ENCODE peak calls at places on chromosomes 11 and 22, in nine cellular contexts. S is NCI-H2081; Q is frontal cortex; J is HFF-Myc; B is PC-9; L is iris pigment epithelial cell; N is Right ventricle myocardium inferior; X is stimulated activated CD4-positive, alpha-beta T cell treated with anti-CD3 and anti-CD28 coated beads, Interleukin-4, amount 100 ng/mL, for 24 hours; H is iPS-NIHi11. O is an unnamed sample.

GRCh38 chr11:93444671-93445073 is 98.5 kb downstream of the SMCO4 start:
- DNase-seq in S (no peak), Q (no peak), J (no peak), B (peak; percentile 72), L (peak; percentile 12), N (no peak), X (peak; percentile 7), H (peak; percentile 20), O (no peak)

GRCh38 chr22:21917206-21917958 is 35.3 kb downstream of the PPM1F start:
- DNase-seq in S (no peak), Q (no peak), J (no peak), B (no peak), L (no peak), N (no peak), X (no peak), H (peak; percentile 57), O (no peak)

GRCh38 chr22:44147821-44148574 is 32.7 kb upstream of the PARVG start:
- DNase-seq in S (no peak), Q (no peak), J (no peak), B (no peak), L (peak; percentile 24), N (peak; percentile 14), X (no peak), H (peak; percentile 81), O (no peak)

GRCh38 chr11:113894421-113894996 is 10.1 kb upstream of the HTR3B start:
- DNase-seq in S (no peak), Q (no peak), J (no peak), B (no peak), L (no peak), N (no peak), X (no peak), H (no peak), O (no peak)

GRCh38 chr11:85076535-85077330 is 550.4 kb downstream of the DLG2 start:
- DNase-seq in S (peak; percentile 67), Q (no peak), J (no peak), B (peak; percentile 9), L (peak; percentile 69), N (no peak), X (no peak), H (no peak), O (no peak)

GRCh38 chr11:83162377-83162776 is 5.4 kb downstream of the PCF11 start:
- DNase-seq in S (no peak), Q (no peak), J (no peak), B (no peak), L (peak; percentile 41), N (no peak), X (no peak), H (no peak), O (no peak)

GRCh38 chr11:62678770-62679696 is at the start of gene UBXN1:
- DNase-seq in S (peak; percentile 85), Q (peak; percentile 88), J (peak; percentile 72), B (peak; percentile 80), L (peak; percentile 87), N (peak; percentile 95), X (peak; percentile 91), H (peak; percentile 90), O (peak; percentile 97)

GRCh38 chr11:66863428-66864125 is 6.7 kb downstream of the LRFN4 start:
- DNase-seq in S (no peak), Q (no peak), J (no peak), B (no peak), L (no peak), N (no peak), X (no peak), H (no peak), O (peak; percentile 50)

GRCh38 chr11:94597896-94598295 is 30.7 kb downstream of the PIWIL4 start:
- DNase-seq in S (no peak), Q (no peak), J (no peak), B (no peak), L (peak; percentile 30), N (no peak), X (no peak), H (no peak), O (no peak)

GRCh38 chr11:76742912-76743311 is 40.2 kb upstream of the TSKU start:
- DNase-seq in S (no peak), Q (no peak), J (peak; percentile 63), B (no peak), L (peak; percentile 45), N (no peak), X (no peak), H (no peak), O (no peak)

GRCh38 chr22:43884600-43885318 is 7.1 kb downstream of the PNPLA5 start:
- DNase-seq in S (peak; percentile 48), Q (no peak), J (no peak), B (peak; percentile 60), L (peak; percentile 24), N (no peak), X (peak; percentile 50), H (peak; percentile 89), O (peak; percentile 90)

GRCh38 chr11:66124564-66124963 is 54.5 kb downstream of the PACS1 start:
- DNase-seq in S (no peak), Q (no peak), J (no peak), B (peak; percentile 47), L (peak; percentile 74), N (no peak), X (no peak), H (no peak), O (no peak)